ENCODE peak calls at places on chromosomes 13 and 19, in four cellular contexts. F is GM12878, P is HCT116, D is K562. Z is an unnamed sample.

GRCh38 chr13:111897846-111898215 is 169.1 kb upstream of the SOX1 start:
- DNase-seq in F (no peak), D (no peak), P (no peak), Z (no peak)

GRCh38 chr13:63517376-63517775 is 2101.7 kb upstream of the PCDH20 start:
- DNase-seq in P (no peak), F (no peak), D (no peak), Z (no peak)

GRCh38 chr19:33904681-33905080 is 108.0 kb downstream of the KCTD15 start:
- DNase-seq in P (no peak), F (no peak), D (no peak), Z (peak; percentile 62)

GRCh38 chr13:44305845-44306244 is 67.8 kb upstream of the SERP2 start:
- DNase-seq in D (no peak), F (no peak), P (no peak), Z (no peak)

GRCh38 chr13:112854321-112854720 is 114.7 kb upstream of the MCF2L start:
- DNase-seq in D (no peak), P (no peak), F (no peak), Z (no peak)

GRCh38 chr19:40524655-40525054 is 52.0 kb upstream of the SHKBP1 start:
- DNase-seq in D (no peak), P (no peak), F (no peak), Z (no peak)

GRCh38 chr19:10995926-10996600 is 35.2 kb downstream of the SMARCA4 start:
- DNase-seq in P (no peak), F (no peak), D (no peak), Z (no peak)

GRCh38 chr13:36006347-36006746 is 124.8 kb downstream of the DCLK1 start:
- DNase-seq in P (no peak), F (no peak), D (no peak), Z (no peak)

GRCh38 chr19:47253467-47253881 is 2.9 kb upstream of the CCDC9 start:
- DNase-seq in F (no peak), P (no peak), D (no peak), Z (no peak)

GRCh38 chr13:71118779-71119364 is 748.1 kb downstream of the DACH1 start:
- DNase-seq in P (no peak), F (no peak), D (no peak), Z (no peak)

GRCh38 chr13:33509642-33510229 is 224.2 kb upstream of the STARD13 start:
- DNase-seq in P (no peak), D (no peak), F (no peak), Z (no peak)

GRCh38 chr13:65378943-65379519 is 1851.1 kb downstream of the PCDH9 start:
- DNase-seq in P (peak; percentile 22), D (no peak), F (no peak), Z (no peak)

GRCh38 chr13:40660270-40660669 is 6.2 kb downstream of the FOXO1 start:
- DNase-seq in F (no peak), P (no peak), D (no peak), Z (no peak)

DNA sequence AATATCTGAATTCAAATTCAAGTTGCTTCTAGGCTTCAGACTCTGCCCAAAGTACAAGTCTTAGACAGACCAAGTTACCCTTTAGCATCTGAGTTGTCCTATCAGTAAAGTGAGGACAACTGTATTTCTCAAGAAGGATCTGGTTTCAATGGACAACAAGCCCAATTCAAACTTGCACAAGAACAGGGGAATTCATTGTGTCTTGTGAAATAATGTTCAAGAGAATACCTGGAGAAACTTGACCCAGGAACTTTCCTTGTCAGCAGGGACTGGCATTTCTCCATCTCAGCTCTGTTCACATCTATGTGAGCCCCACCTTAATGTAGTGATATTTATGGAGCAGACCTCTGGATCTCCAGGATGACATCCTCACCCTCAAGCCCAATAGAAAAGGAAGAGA is 894.9 kb upstream of the SLC10A2 start:
- DNase-seq in P (no peak), D (no peak), F (no peak), Z (no peak)
- TF ChIP-seq EGR1 in P (no peak), D (no peak), F (no peak), Z (no peak)

GRCh38 chr13:73952683-73953082 is 181.5 kb downstream of the KLF12 start:
- DNase-seq in F (no peak), P (no peak), D (no peak), Z (no peak)
- TF ChIP-seq EGR1 in F (no peak), P (no peak), D (no peak), Z (no peak)

DNA sequence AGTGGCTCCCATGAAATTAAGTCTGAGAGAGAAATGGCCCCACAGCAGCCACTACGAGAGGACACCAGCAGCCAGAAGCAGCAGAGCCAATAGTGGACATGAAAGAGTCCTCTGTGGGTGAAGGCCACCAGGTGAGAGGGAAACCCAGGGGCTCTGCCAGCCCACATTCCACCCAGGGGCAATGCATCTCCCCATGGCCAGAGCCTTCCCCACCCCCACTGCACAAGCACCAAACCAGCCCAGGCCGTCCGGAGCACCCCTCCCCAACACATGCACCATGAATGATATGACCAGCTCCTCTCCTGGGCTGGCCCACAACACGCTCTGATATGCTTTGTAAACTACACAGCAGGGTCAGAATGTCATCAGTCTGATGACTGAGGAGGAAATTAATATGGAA is 66.9 kb downstream of the TSHZ3 start:
- DNase-seq in F (no peak), D (no peak), P (no peak), Z (no peak)
- TF ChIP-seq EGR1 in F (no peak), D (no peak), P (no peak), Z (no peak)

DNA sequence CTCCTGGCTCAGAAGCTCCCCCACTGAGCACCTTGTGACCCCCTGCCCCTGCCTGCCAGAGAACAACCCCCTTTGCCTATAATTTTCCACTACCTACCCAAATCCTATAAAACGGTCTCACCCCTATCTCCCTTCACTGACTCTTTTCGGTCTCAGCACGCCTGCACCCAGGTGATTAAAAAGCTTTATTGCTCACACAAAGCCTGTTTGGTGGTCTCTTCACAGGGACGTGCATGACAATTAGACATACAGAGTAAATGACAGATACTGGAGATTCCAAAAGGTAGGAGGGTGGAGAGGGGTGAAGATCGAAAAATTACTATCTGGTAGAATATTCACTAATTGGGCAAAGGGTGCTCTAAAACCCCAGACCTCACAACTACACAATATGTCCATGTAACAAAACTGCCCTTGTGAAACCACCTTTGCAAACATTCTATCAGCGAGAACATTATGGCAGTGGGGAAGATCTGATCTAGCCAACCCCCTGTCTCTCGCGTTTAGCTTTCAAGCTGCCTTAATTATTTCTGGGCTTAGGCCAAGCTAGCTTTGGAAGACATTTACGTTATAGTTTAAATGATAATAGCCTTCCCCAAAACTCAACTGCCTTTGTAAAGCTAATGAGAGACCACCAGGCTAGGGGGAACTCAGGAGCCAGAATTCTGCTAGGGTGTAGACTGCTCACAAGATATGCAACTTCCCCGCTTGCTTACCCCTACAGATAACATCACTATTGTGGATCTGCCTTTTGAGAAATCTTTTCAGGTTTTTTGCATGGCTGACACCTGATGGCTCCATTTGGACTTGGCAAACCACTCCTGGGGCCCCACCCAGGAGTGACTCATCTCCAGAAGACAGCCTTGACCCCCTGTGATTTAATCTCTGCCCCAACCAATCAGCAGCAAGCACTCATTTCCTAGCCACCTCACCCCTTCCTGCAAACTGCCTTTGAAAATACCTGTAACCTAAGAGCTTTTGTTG is 1534.0 kb upstream of the SPRY2 start:
- DNase-seq in D (no peak), F (no peak), P (no peak), Z (peak; percentile 63)
- TF ChIP-seq EGR1 in D (no peak), F (no peak), P (no peak), Z (no peak)